ENCODE peak calls at places on chromosomes 1 and 21, in ten cellular contexts. N, J, O, L, W, G, E, X, B and Y are unnamed samples.

GRCh38 chr1:75092141-75092540 is 42.0 kb upstream of the LHX8 start:
- DNase-seq in J (peak), W (no peak), L (no peak), G (no peak), B (no peak), E (no peak), O (no peak), N (no peak), X (no peak), Y (no peak)

GRCh38 chr21:34845521-34846213 is 176.9 kb downstream of the CLIC6 start:
- DNase-seq in O (peak), W (peak), N (peak), X (peak), J (no peak), L (no peak), E (no peak), B (no peak), G (no peak), Y (peak)

GRCh38 chr1:44418022-44418673 is 13.1 kb downstream of the RNF220 start:
- DNase-seq in N (no peak), X (no peak), B (no peak), E (peak), J (no peak), W (peak), G (no peak), L (no peak), O (no peak), Y (no peak)

GRCh38 chr1:231423648-231424047 is 1.6 kb upstream of the EGLN1 start:
- DNase-seq in O (no peak), W (no peak), G (no peak), L (no peak), B (no peak), X (no peak), N (no peak), E (no peak), J (no peak), Y (no peak)

GRCh38 chr1:42935971-42936308 is 22.7 kb downstream of the SLC2A1 start:
- DNase-seq in L (peak), N (no peak), W (peak), B (peak), X (no peak), J (no peak), O (no peak), E (no peak), G (no peak), Y (no peak)

GRCh38 chr1:39127513-39127912 is 77.0 kb upstream of the MACF1 start:
- DNase-seq in B (peak), L (no peak), W (no peak), E (peak), O (peak), J (no peak), X (no peak), G (no peak), N (no peak), Y (peak)

GRCh38 chr1:64631346-64632052 is 113.4 kb upstream of the RAVER2 start:
- DNase-seq in E (peak), G (no peak), B (no peak), O (no peak), X (no peak), L (no peak), J (no peak), N (no peak), W (no peak), Y (no peak)

GRCh38 chr1:246306415-246307037 is 200.6 kb downstream of the SMYD3 start:
- DNase-seq in G (no peak), N (no peak), L (no peak), B (no peak), O (peak), X (no peak), W (no peak), J (no peak), E (peak), Y (no peak)

GRCh38 chr1:163758977-163759670 is 437.4 kb downstream of the NUF2 start:
- DNase-seq in E (no peak), L (no peak), W (no peak), X (no peak), N (no peak), J (no peak), B (no peak), G (no peak), O (no peak), Y (no peak)

GRCh38 chr1:30001452-30002039 is 721.8 kb downstream of the MATN1 start:
- DNase-seq in N (no peak), L (no peak), X (no peak), W (no peak), B (peak), J (no peak), O (no peak), G (no peak), E (no peak), Y (no peak)

GRCh38 chr1:182050481-182051438 is 10.8 kb downstream of the ZNF648 start:
- DNase-seq in G (no peak), W (no peak), E (no peak), B (no peak), X (no peak), L (no peak), N (no peak), O (no peak), J (no peak), Y (no peak)

GRCh38 chr1:182048562-182048961 is 12.9 kb downstream of the ZNF648 start:
- DNase-seq in J (no peak), W (no peak), X (no peak), G (no peak), B (no peak), E (no peak), N (no peak), O (no peak), L (no peak), Y (no peak)

GRCh38 chr1:182056596-182057366 is 4.7 kb downstream of the ZNF648 start:
- DNase-seq in W (no peak), G (no peak), X (no peak), B (no peak), O (no peak), J (no peak), L (no peak), E (no peak), N (no peak), Y (no peak)

GRCh38 chr1:182054698-182055326 is 6.7 kb downstream of the ZNF648 start:
- DNase-seq in B (no peak), E (peak), J (no peak), X (peak), L (peak), O (peak), G (no peak), N (no peak), W (no peak), Y (no peak)

GRCh38 chr1:182051938-182052337 is 9.6 kb downstream of the ZNF648 start:
- DNase-seq in X (no peak), E (no peak), G (no peak), O (no peak), L (no peak), J (no peak), N (no peak), W (no peak), B (no peak), Y (no peak)
- TF ChIP-seq CTCF in X (no peak), E (no peak), G (no peak), O (no peak), L (no peak), J (no peak), N (no peak), W (no peak), B (no peak), Y (peak)

GRCh38 chr1:226402615-226403521 is 5.0 kb downstream of the PARP1 start:
- DNase-seq in E (no peak), X (no peak), J (peak), O (no peak), N (no peak), L (peak), G (no peak), B (no peak), W (no peak), Y (no peak)

GRCh38 chr1:226404063-226404903 is 3.6 kb downstream of the PARP1 start:
- DNase-seq in W (no peak), L (no peak), B (no peak), E (no peak), J (peak), X (no peak), N (no peak), G (no peak), O (peak), Y (no peak)

GRCh38 chr1:226404904-226405222 is 3.0 kb downstream of the PARP1 start:
- DNase-seq in N (no peak), X (no peak), E (peak), B (no peak), O (no peak), G (no peak), J (peak), W (no peak), L (no peak), Y (no peak)

GRCh38 chr1:226405411-226405988 is 2.4 kb downstream of the PARP1 start:
- DNase-seq in X (no peak), E (peak), G (no peak), B (no peak), W (no peak), N (no peak), L (no peak), O (no peak), J (peak), Y (no peak)

DNA sequence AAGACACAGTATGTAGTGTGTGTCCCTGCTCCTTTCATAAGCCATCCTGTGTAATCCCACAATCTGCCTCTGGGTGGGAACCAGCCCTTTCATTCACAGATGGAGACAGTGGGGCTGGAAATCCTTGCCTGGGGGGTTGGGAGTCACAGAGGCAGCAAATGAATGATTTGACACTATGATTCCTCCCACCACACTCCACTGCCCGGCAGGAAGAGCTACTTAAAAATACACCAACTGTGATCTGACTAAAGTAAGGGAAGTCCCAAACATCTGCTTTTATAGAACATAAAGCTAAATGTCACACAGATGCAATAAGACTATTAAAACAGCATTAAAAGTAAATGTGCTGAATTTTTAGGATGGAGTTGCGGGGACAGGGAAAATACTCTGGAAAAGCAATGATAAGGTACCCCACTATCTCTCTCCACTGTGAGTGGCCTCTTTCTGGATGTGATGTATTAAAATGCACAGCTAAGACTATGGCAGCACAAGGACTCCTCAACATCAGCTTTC is 4.3 kb downstream of the PARP1 start:
- DNase-seq in O (peak), B (no peak), X (no peak), E (no peak), J (no peak), W (no peak), N (no peak), G (no peak), L (no peak), Y (no peak)
- H3K4me3 ChIP-seq in O (no peak), B (no peak), X (no peak), E (no peak), J (no peak), W (no peak), N (no peak), G (no peak), L (no peak), Y (no peak)

GRCh38 chr1:12359734-12360133 is 129.9 kb downstream of the VPS13D start:
- DNase-seq in W (no peak), N (no peak), G (no peak), J (no peak), O (no peak), B (no peak), L (no peak), E (no peak), X (no peak), Y (no peak)
- TF ChIP-seq CTCF in W (no peak), N (no peak), G (no peak), J (no peak), O (no peak), B (no peak), L (no peak), E (no peak), X (no peak), Y (no peak)

GRCh38 chr1:18132022-18132706 is 24.6 kb downstream of the IGSF21 start:
- DNase-seq in E (no peak), B (no peak), N (no peak), O (no peak), G (peak), J (no peak), X (no peak), L (no peak), W (no peak), Y (no peak)

GRCh38 chr1:18130356-18130755 is 22.8 kb downstream of the IGSF21 start:
- DNase-seq in G (no peak), X (no peak), L (no peak), J (no peak), B (no peak), O (no peak), W (no peak), E (no peak), N (no peak), Y (no peak)

GRCh38 chr1:18132707-18133066 is 25.1 kb downstream of the IGSF21 start:
- DNase-seq in W (no peak), X (no peak), G (no peak), L (no peak), J (no peak), O (no peak), B (no peak), E (peak), N (no peak), Y (no peak)

GRCh38 chr1:18137759-18138345 is 30.3 kb downstream of the IGSF21 start:
- DNase-seq in E (no peak), J (no peak), N (no peak), X (no peak), G (no peak), W (no peak), L (no peak), O (no peak), B (no peak), Y (no peak)

GRCh38 chr1:18134324-18135046 is 26.9 kb downstream of the IGSF21 start:
- DNase-seq in N (no peak), L (no peak), J (no peak), W (no peak), X (no peak), O (no peak), B (no peak), E (no peak), G (no peak), Y (no peak)
- H3K4me3 ChIP-seq in N (no peak), L (no peak), J (no peak), W (no peak), X (no peak), O (no peak), B (no peak), E (no peak), G (no peak), Y (no peak)